ENCODE peak calls at places on chromosomes 7 and 10, in four cellular contexts. One of them, this sample, is unnamed.

GRCh38 chr10:89702121-89702480 is 711 bp downstream of the KIF20B start:
- DNase-seq in AG10803: no peak
- DNase-seq in fibroblast of mammary gland: peak
- DNase-seq in K562: peak
- DNase-seq in this sample: no peak

GRCh38 chr10:119104653-119105024 is 726 bp downstream of the DENND10 start:
- DNase-seq in AG10803: no peak
- DNase-seq in fibroblast of mammary gland: no peak
- DNase-seq in K562: no peak
- DNase-seq in this sample: no peak

GRCh38 chr10:5556576-5556975 is 31.8 kb downstream of the CALML3 start:
- DNase-seq in AG10803: no peak
- DNase-seq in K562: no peak
- DNase-seq in fibroblast of mammary gland: no peak
- DNase-seq in this sample: no peak

GRCh38 chr7:116633131-116633988 is 38.6 kb upstream of the MET start:
- DNase-seq in K562: no peak
- DNase-seq in fibroblast of mammary gland: peak
- DNase-seq in AG10803: peak
- DNase-seq in this sample: peak

GRCh38 chr10:102948163-102948562 is 30.1 kb downstream of the CNNM2 start:
- DNase-seq in AG10803: no peak
- DNase-seq in fibroblast of mammary gland: no peak
- DNase-seq in K562: no peak
- DNase-seq in this sample: no peak

GRCh38 chr10:120396228-120396627 is 60.8 kb upstream of the PLPP4 start:
- DNase-seq in K562: no peak
- DNase-seq in AG10803: no peak
- DNase-seq in fibroblast of mammary gland: no peak
- DNase-seq in this sample: no peak

GRCh38 chr10:127492607-127493250 is 56.4 kb upstream of the NPS start:
- DNase-seq in K562: no peak
- DNase-seq in AG10803: no peak
- DNase-seq in fibroblast of mammary gland: no peak
- DNase-seq in this sample: no peak

GRCh38 chr10:101329341-101330032 is 24.5 kb upstream of the BTRC start:
- DNase-seq in fibroblast of mammary gland: no peak
- DNase-seq in AG10803: no peak
- DNase-seq in K562: no peak
- DNase-seq in this sample: no peak

GRCh38 chr10:44261296-44261695 is 123.6 kb downstream of the CXCL12 start:
- DNase-seq in AG10803: peak
- DNase-seq in fibroblast of mammary gland: peak
- DNase-seq in K562: no peak
- DNase-seq in this sample: no peak

GRCh38 chr7:122143376-122143750 is 686 bp downstream of the AASS start:
- DNase-seq in AG10803: peak
- DNase-seq in fibroblast of mammary gland: peak
- DNase-seq in K562: no peak
- DNase-seq in this sample: peak

GRCh38 chr10:1420663-1421362 is 316.5 kb downstream of the ADARB2 start:
- DNase-seq in K562: peak
- DNase-seq in AG10803: no peak
- DNase-seq in fibroblast of mammary gland: no peak
- DNase-seq in this sample: no peak

GRCh38 chr7:130853503-130854279 is 119.7 kb upstream of the KLF14 start:
- DNase-seq in AG10803: peak
- DNase-seq in K562: no peak
- DNase-seq in fibroblast of mammary gland: peak
- DNase-seq in this sample: peak

GRCh38 chr10:77643795-77644468 is 6.3 kb upstream of the KCNMA1 start:
- DNase-seq in fibroblast of mammary gland: peak
- DNase-seq in AG10803: peak
- DNase-seq in K562: peak
- DNase-seq in this sample: peak

GRCh38 chr7:3042861-3043489 is 692 bp downstream of the CARD11 start:
- DNase-seq in K562: peak
- DNase-seq in fibroblast of mammary gland: no peak
- DNase-seq in AG10803: no peak
- DNase-seq in this sample: no peak

DNA sequence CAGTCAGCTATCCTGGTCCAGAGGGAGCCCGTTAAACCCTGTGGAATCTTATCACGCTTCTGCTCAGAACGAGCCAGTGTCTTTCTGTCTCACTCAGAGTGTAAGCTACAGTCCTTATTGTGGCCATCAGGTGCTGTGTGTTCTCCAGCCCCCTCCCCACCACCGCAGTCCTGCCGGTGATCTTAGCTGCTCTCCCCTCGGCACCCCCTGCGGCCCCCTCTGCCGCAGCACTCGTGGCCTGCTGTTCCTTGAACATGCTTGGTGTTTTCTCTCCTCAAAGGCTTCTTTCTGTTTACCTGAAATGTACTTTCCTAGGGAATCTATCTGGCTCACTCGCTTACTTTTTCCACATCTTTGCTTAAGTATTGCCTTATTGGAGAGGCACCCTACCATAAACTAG is 38.2 kb upstream of the TMEM236 start:
- DNase-seq in AG10803: no peak
- DNase-seq in fibroblast of mammary gland: no peak
- DNase-seq in K562: no peak
- DNase-seq in this sample: no peak
- TF ChIP-seq CTCF in AG10803: no peak
- TF ChIP-seq CTCF in fibroblast of mammary gland: no peak
- TF ChIP-seq CTCF in K562: no peak
- TF ChIP-seq CTCF in this sample: no peak

DNA sequence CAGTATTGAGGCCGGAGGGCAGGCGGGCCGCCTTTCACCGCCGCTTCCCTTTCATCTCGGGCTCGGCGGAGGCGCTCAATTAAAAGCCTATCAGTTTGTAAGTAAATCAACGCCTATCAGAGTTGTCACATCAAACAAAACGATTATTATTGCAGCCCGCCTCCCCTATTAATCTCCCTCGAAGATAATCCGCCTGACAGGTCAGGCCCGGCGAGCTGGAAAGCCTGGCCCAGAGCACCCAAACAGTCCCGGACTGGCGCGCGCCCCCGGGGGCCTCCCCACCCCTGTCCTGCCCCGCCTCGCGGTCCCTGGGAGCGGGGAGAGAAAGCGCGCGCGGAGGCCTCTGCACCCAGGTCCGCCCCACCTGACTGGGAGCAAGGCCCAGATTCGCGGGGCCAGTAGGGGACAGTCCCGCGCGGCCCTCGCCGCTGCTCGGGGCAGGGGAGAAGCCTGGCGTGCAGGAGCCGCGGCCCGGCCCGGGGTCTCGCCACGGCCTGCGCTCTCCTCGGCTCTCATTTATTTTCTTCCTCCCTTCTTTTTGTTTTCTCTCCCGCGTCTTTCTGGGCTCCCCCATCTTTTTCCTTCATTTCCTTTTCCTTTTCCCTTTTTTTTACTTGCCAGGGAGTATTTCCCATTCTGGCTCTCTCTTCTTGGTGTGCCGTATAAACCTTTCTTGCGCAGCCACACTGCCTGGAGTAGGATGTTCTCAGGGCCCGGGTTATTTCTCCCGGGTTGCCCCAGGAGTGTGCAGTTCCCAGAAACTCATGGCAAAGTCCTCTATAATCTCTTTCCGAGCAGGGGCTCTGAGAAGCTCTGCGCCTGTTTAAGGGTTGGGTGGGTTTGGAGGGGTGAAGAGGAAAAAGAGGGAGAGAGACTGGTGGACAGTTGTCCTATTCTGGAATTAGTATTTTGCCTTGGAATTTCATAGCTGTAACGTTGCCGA is 3.9 kb upstream of the ZNF503 start:
- DNase-seq in fibroblast of mammary gland: no peak
- DNase-seq in AG10803: no peak
- DNase-seq in K562: no peak
- DNase-seq in this sample: no peak
- H3K4me3 ChIP-seq in fibroblast of mammary gland: no peak
- H3K4me3 ChIP-seq in AG10803: peak
- H3K4me3 ChIP-seq in K562: no peak
- H3K4me3 ChIP-seq in this sample: no peak

DNA sequence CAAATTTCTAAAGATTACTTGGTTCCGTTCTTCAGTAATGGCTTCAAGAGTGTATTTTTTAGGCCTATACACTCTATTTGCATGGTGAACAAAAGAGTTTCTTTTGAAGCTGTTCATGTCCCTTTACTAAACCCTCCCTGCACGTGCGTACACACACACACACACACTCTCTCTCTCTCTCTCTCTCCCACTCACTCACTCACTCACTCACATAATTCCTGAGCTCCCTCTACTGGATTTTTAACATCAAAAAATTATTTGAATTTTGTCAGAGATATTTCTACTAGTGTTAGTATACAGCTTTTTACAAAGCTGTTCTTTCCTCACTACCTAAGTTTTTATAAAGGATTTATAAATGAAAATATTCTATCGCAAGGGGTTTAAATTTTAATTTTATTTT is 85.9 kb downstream of the UBE3C start:
- DNase-seq in fibroblast of mammary gland: peak
- DNase-seq in K562: no peak
- DNase-seq in AG10803: peak
- DNase-seq in this sample: peak
- TF ChIP-seq CTCF in fibroblast of mammary gland: peak
- TF ChIP-seq CTCF in K562: peak
- TF ChIP-seq CTCF in AG10803: peak
- TF ChIP-seq CTCF in this sample: peak

GRCh38 chr10:22325272-22325947 is 4.5 kb downstream of the BMI1 start:
- DNase-seq in K562: peak
- DNase-seq in AG10803: peak
- DNase-seq in fibroblast of mammary gland: peak
- DNase-seq in this sample: peak
- H3K4me3 ChIP-seq in K562: peak
- H3K4me3 ChIP-seq in AG10803: peak
- H3K4me3 ChIP-seq in fibroblast of mammary gland: peak
- H3K4me3 ChIP-seq in this sample: peak

GRCh38 chr7:31249671-31250070 is 90.9 kb downstream of the NEUROD6 start:
- DNase-seq in fibroblast of mammary gland: no peak
- DNase-seq in AG10803: no peak
- DNase-seq in K562: no peak
- DNase-seq in this sample: no peak

GRCh38 chr7:31253486-31253885 is 87.0 kb downstream of the NEUROD6 start:
- DNase-seq in AG10803: no peak
- DNase-seq in K562: no peak
- DNase-seq in fibroblast of mammary gland: no peak
- DNase-seq in this sample: no peak

GRCh38 chr7:31251441-31251840 is 89.1 kb downstream of the NEUROD6 start:
- DNase-seq in AG10803: no peak
- DNase-seq in K562: no peak
- DNase-seq in fibroblast of mammary gland: no peak
- DNase-seq in this sample: no peak
- TF ChIP-seq CTCF in AG10803: no peak
- TF ChIP-seq CTCF in K562: no peak
- TF ChIP-seq CTCF in fibroblast of mammary gland: no peak
- TF ChIP-seq CTCF in this sample: no peak

GRCh38 chr7:150996289-150997074 is 5.7 kb downstream of the NOS3 start:
- DNase-seq in AG10803: no peak
- DNase-seq in K562: peak
- DNase-seq in fibroblast of mammary gland: no peak
- DNase-seq in this sample: no peak

GRCh38 chr7:150994141-150994837 is 3.5 kb downstream of the NOS3 start:
- DNase-seq in K562: peak
- DNase-seq in AG10803: no peak
- DNase-seq in fibroblast of mammary gland: no peak
- DNase-seq in this sample: peak

GRCh38 chr7:150993511-150993910 is 2.7 kb downstream of the NOS3 start:
- DNase-seq in K562: no peak
- DNase-seq in fibroblast of mammary gland: no peak
- DNase-seq in AG10803: no peak
- DNase-seq in this sample: no peak

GRCh38 chr7:150992833-150993302 is 2.1 kb downstream of the NOS3 start:
- DNase-seq in AG10803: no peak
- DNase-seq in fibroblast of mammary gland: no peak
- DNase-seq in K562: peak
- DNase-seq in this sample: peak

GRCh38 chr7:150994838-150995510 is 4.2 kb downstream of the NOS3 start:
- DNase-seq in fibroblast of mammary gland: no peak
- DNase-seq in AG10803: no peak
- DNase-seq in K562: no peak
- DNase-seq in this sample: no peak
- H3K4me3 ChIP-seq in fibroblast of mammary gland: no peak
- H3K4me3 ChIP-seq in AG10803: no peak
- H3K4me3 ChIP-seq in K562: no peak
- H3K4me3 ChIP-seq in this sample: no peak

DNA sequence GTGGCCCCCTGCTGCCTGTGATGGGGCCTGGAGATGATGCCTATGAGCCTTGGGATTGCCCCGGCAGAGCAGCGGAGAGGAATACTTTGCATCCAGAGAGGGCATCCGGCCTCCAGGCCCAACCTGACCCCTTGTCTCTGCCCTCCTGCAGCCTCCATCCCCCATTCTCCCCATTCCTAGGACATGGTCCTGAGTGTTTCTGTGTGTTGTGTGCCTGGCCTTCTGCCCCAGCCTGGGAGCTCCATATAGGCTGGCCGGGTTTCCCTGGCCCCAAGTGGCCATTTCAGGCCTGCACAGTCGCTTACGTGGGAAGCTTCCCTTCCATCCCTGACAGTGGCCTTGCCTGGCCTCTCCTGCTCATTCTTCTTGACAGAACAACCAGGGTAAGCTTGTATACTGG is 296.7 kb upstream of the ZMIZ1 start:
- DNase-seq in fibroblast of mammary gland: no peak
- DNase-seq in AG10803: no peak
- DNase-seq in K562: no peak
- DNase-seq in this sample: no peak
- TF ChIP-seq CTCF in fibroblast of mammary gland: no peak
- TF ChIP-seq CTCF in AG10803: no peak
- TF ChIP-seq CTCF in K562: no peak
- TF ChIP-seq CTCF in this sample: no peak

GRCh38 chr10:132397671-132398565 is 918 bp downstream of the PWWP2B start:
- DNase-seq in AG10803: peak
- DNase-seq in fibroblast of mammary gland: peak
- DNase-seq in K562: peak
- DNase-seq in this sample: peak

GRCh38 chr10:132399117-132400035 is 2.4 kb downstream of the PWWP2B start:
- DNase-seq in fibroblast of mammary gland: no peak
- DNase-seq in K562: no peak
- DNase-seq in AG10803: no peak
- DNase-seq in this sample: no peak

GRCh38 chr10:132400041-132400546 is 3.1 kb downstream of the PWWP2B start:
- DNase-seq in fibroblast of mammary gland: no peak
- DNase-seq in AG10803: no peak
- DNase-seq in K562: no peak
- DNase-seq in this sample: no peak

GRCh38 chr10:132397036-132397541 is at the start of gene PWWP2B:
- DNase-seq in AG10803: no peak
- DNase-seq in fibroblast of mammary gland: no peak
- DNase-seq in K562: peak
- DNase-seq in this sample: peak

GRCh38 chr10:132398566-132398991 is 1.6 kb downstream of the PWWP2B start:
- DNase-seq in AG10803: no peak
- DNase-seq in K562: no peak
- DNase-seq in fibroblast of mammary gland: no peak
- DNase-seq in this sample: no peak
- H3K4me3 ChIP-seq in AG10803: peak
- H3K4me3 ChIP-seq in K562: no peak
- H3K4me3 ChIP-seq in fibroblast of mammary gland: no peak
- H3K4me3 ChIP-seq in this sample: no peak

GRCh38 chr7:11835260-11835659 is 3.3 kb upstream of the THSD7A start:
- DNase-seq in fibroblast of mammary gland: no peak
- DNase-seq in AG10803: no peak
- DNase-seq in K562: no peak
- DNase-seq in this sample: peak
- TF ChIP-seq CTCF in fibroblast of mammary gland: peak
- TF ChIP-seq CTCF in AG10803: peak
- TF ChIP-seq CTCF in K562: no peak
- TF ChIP-seq CTCF in this sample: peak

This sample was measured in fibroblast of pulmonary artery.